ENCODE peak calls at places on chromosome 4, in four cellular contexts. M is effector memory CD8-positive, alpha-beta T cell; B is activated gamma-delta T cell; D is NCI-H1092. F is an unnamed sample.

GRCh38 chr4:126969360-126969759 is 663.4 kb upstream of the INTU start:
- DNase-seq in M (no peak), B (no peak), D (no peak), F (no peak)

GRCh38 chr4:159070742-159071141 is 32.1 kb upstream of the RAPGEF2 start:
- DNase-seq in M (no peak), B (no peak), D (no peak), F (no peak)

GRCh38 chr4:59973496-59973895 is 1226.6 kb upstream of the ADGRL3 start:
- DNase-seq in M (no peak), B (no peak), D (no peak), F (no peak)

GRCh38 chr4:152424980-152425379 is 110.9 kb downstream of the FBXW7 start:
- DNase-seq in M (no peak), B (no peak), D (no peak), F (no peak)

GRCh38 chr4:166012129-166013078 is 139.4 kb downstream of the TLL1 start:
- DNase-seq in M (no peak), B (no peak), D (no peak), F (no peak)

GRCh38 chr4:37847311-37847710 is 20.8 kb downstream of the PGM2 start:
- DNase-seq in M (no peak), B (no peak), D (no peak), F (no peak)

GRCh38 chr4:145216532-145216931 is 36.1 kb upstream of the OTUD4 start:
- DNase-seq in M (no peak), B (no peak), D (no peak), F (no peak)

GRCh38 chr4:40046311-40046980 is 10.2 kb upstream of the N4BP2 start:
- DNase-seq in M (no peak), B (no peak), D (no peak), F (no peak)

GRCh38 chr4:7394681-7395451 is 39.9 kb downstream of the PSAPL1 start:
- DNase-seq in M (no peak), B (no peak), D (no peak), F (no peak)

F was measured in CD4-positive, alpha-beta memory T cell.